ENCODE peak calls at places on chromosomes 16 and 17, in four cellular contexts. One of them, this sample, is unnamed.

GRCh38 chr17:81566461-81567126 is 14.4 kb upstream of the FAAP100 start:
- DNase-seq in body of pancreas: peak
- DNase-seq in IMR-90: peak
- DNase-seq in cardiac fibroblast: peak
- DNase-seq in this sample: peak

GRCh38 chr17:68290955-68291835 is at the start of the genes ARSG and SLC16A6:
- DNase-seq in body of pancreas: peak
- DNase-seq in IMR-90: peak
- DNase-seq in cardiac fibroblast: peak
- DNase-seq in this sample: no peak

GRCh38 chr16:15897834-15898254 is 9.4 kb upstream of the CEP20 start:
- DNase-seq in body of pancreas: no peak
- DNase-seq in IMR-90: peak
- DNase-seq in cardiac fibroblast: no peak
- DNase-seq in this sample: peak

GRCh38 chr17:49518346-49519078 is 23.4 kb downstream of the NGFR start:
- DNase-seq in body of pancreas: no peak
- DNase-seq in IMR-90: no peak
- DNase-seq in cardiac fibroblast: no peak
- DNase-seq in this sample: no peak

GRCh38 chr17:42596386-42596785 is 12.8 kb downstream of the RETREG3 start:
- DNase-seq in body of pancreas: no peak
- DNase-seq in IMR-90: no peak
- DNase-seq in cardiac fibroblast: no peak
- DNase-seq in this sample: no peak

GRCh38 chr17:74383140-74383539 is 15.8 kb downstream of the GPR142 start:
- DNase-seq in body of pancreas: no peak
- DNase-seq in IMR-90: no peak
- DNase-seq in cardiac fibroblast: no peak
- DNase-seq in this sample: no peak

GRCh38 chr17:60579090-60579489 is 20.9 kb upstream of the PPM1D start:
- DNase-seq in body of pancreas: no peak
- DNase-seq in IMR-90: peak
- DNase-seq in cardiac fibroblast: peak
- DNase-seq in this sample: peak

GRCh38 chr16:590165-590874 is 454 bp downstream of the RAB40C start:
- DNase-seq in body of pancreas: peak
- DNase-seq in IMR-90: peak
- DNase-seq in cardiac fibroblast: peak
- DNase-seq in this sample: no peak

GRCh38 chr17:59180626-59181025 is 25.1 kb downstream of the PRR11 start:
- DNase-seq in body of pancreas: no peak
- DNase-seq in IMR-90: no peak
- DNase-seq in cardiac fibroblast: no peak
- DNase-seq in this sample: no peak

GRCh38 chr17:57619061-57619937 is 125.8 kb downstream of the CCDC182 start:
- DNase-seq in body of pancreas: no peak
- DNase-seq in IMR-90: peak
- DNase-seq in cardiac fibroblast: peak
- DNase-seq in this sample: peak

GRCh38 chr17:60169921-60170817 is 20.4 kb downstream of the CA4 start:
- DNase-seq in body of pancreas: no peak
- DNase-seq in IMR-90: peak
- DNase-seq in cardiac fibroblast: peak
- DNase-seq in this sample: peak

GRCh38 chr17:14299261-14300093 is 1.4 kb upstream of the HS3ST3B1 start:
- DNase-seq in body of pancreas: peak
- DNase-seq in IMR-90: no peak
- DNase-seq in cardiac fibroblast: peak
- DNase-seq in this sample: no peak

GRCh38 chr17:62778990-62779681 is 29.0 kb downstream of the MARCHF10 start:
- DNase-seq in body of pancreas: peak
- DNase-seq in IMR-90: peak
- DNase-seq in cardiac fibroblast: peak
- DNase-seq in this sample: peak

GRCh38 chr17:55273579-55274370 is 9.0 kb downstream of the HLF start:
- DNase-seq in body of pancreas: peak
- DNase-seq in IMR-90: no peak
- DNase-seq in cardiac fibroblast: peak
- DNase-seq in this sample: peak

GRCh38 chr16:87463722-87464690 is 28.8 kb downstream of the ZCCHC14 start:
- DNase-seq in body of pancreas: peak
- DNase-seq in IMR-90: peak
- DNase-seq in cardiac fibroblast: peak
- DNase-seq in this sample: peak

GRCh38 chr17:45195424-45195823 is 26.3 kb upstream of the FMNL1 start:
- DNase-seq in body of pancreas: no peak
- DNase-seq in IMR-90: no peak
- DNase-seq in cardiac fibroblast: no peak
- DNase-seq in this sample: no peak

GRCh38 chr16:81237282-81237681 is 1.2 kb upstream of the BCO1 start:
- DNase-seq in body of pancreas: peak
- DNase-seq in IMR-90: no peak
- DNase-seq in cardiac fibroblast: no peak
- DNase-seq in this sample: no peak

GRCh38 chr17:8225813-8226535 is 15.6 kb upstream of the AURKB start:
- DNase-seq in body of pancreas: peak
- DNase-seq in IMR-90: peak
- DNase-seq in cardiac fibroblast: peak
- DNase-seq in this sample: peak

GRCh38 chr17:17151541-17151940 is 54.6 kb downstream of the PLD6 start:
- DNase-seq in body of pancreas: no peak
- DNase-seq in IMR-90: peak
- DNase-seq in cardiac fibroblast: peak
- DNase-seq in this sample: no peak

GRCh38 chr16:9176547-9177418 is 85.3 kb downstream of the HAPSTR1 start:
- DNase-seq in body of pancreas: no peak
- DNase-seq in IMR-90: no peak
- DNase-seq in cardiac fibroblast: no peak
- DNase-seq in this sample: no peak

GRCh38 chr17:9837551-9838471 is 12.1 kb downstream of the GLP2R start:
- DNase-seq in body of pancreas: peak
- DNase-seq in IMR-90: peak
- DNase-seq in cardiac fibroblast: peak
- DNase-seq in this sample: peak

GRCh38 chr17:43011728-43012472 is 5.3 kb downstream of the IFI35 start:
- DNase-seq in body of pancreas: no peak
- DNase-seq in IMR-90: no peak
- DNase-seq in cardiac fibroblast: no peak
- DNase-seq in this sample: no peak

GRCh38 chr16:79128706-79129105 is 471.8 kb downstream of the MAF start:
- DNase-seq in body of pancreas: no peak
- DNase-seq in IMR-90: no peak
- DNase-seq in cardiac fibroblast: no peak
- DNase-seq in this sample: no peak

GRCh38 chr17:38603786-38604478 is 1.8 kb downstream of the SRCIN1 start:
- DNase-seq in body of pancreas: no peak
- DNase-seq in IMR-90: no peak
- DNase-seq in cardiac fibroblast: no peak
- DNase-seq in this sample: no peak

GRCh38 chr17:979211-979538 is 401 bp downstream of the NXN start:
- DNase-seq in body of pancreas: no peak
- DNase-seq in IMR-90: no peak
- DNase-seq in cardiac fibroblast: no peak
- DNase-seq in this sample: no peak

GRCh38 chr16:56277040-56277439 is 85.8 kb downstream of the GNAO1 start:
- DNase-seq in body of pancreas: no peak
- DNase-seq in IMR-90: no peak
- DNase-seq in cardiac fibroblast: no peak
- DNase-seq in this sample: no peak

GRCh38 chr16:48462146-48462740 is 77.0 kb upstream of the SIAH1 start:
- DNase-seq in body of pancreas: no peak
- DNase-seq in IMR-90: no peak
- DNase-seq in cardiac fibroblast: peak
- DNase-seq in this sample: no peak

GRCh38 chr17:40932608-40933007 is 4.8 kb downstream of the KRT23 start:
- DNase-seq in body of pancreas: no peak
- DNase-seq in IMR-90: no peak
- DNase-seq in cardiac fibroblast: no peak
- DNase-seq in this sample: no peak

GRCh38 chr16:35574454-35575431 is 2115.3 kb downstream of the TP53TG3F start:
- DNase-seq in body of pancreas: no peak
- DNase-seq in IMR-90: no peak
- DNase-seq in cardiac fibroblast: no peak
- DNase-seq in this sample: no peak

GRCh38 chr17:78412403-78412802 is 34.0 kb downstream of the PGS1 start:
- DNase-seq in body of pancreas: no peak
- DNase-seq in IMR-90: peak
- DNase-seq in cardiac fibroblast: peak
- DNase-seq in this sample: no peak
- TF ChIP-seq CTCF in body of pancreas: peak
- TF ChIP-seq CTCF in IMR-90: peak
- TF ChIP-seq CTCF in cardiac fibroblast: peak
- TF ChIP-seq CTCF in this sample: peak

DNA sequence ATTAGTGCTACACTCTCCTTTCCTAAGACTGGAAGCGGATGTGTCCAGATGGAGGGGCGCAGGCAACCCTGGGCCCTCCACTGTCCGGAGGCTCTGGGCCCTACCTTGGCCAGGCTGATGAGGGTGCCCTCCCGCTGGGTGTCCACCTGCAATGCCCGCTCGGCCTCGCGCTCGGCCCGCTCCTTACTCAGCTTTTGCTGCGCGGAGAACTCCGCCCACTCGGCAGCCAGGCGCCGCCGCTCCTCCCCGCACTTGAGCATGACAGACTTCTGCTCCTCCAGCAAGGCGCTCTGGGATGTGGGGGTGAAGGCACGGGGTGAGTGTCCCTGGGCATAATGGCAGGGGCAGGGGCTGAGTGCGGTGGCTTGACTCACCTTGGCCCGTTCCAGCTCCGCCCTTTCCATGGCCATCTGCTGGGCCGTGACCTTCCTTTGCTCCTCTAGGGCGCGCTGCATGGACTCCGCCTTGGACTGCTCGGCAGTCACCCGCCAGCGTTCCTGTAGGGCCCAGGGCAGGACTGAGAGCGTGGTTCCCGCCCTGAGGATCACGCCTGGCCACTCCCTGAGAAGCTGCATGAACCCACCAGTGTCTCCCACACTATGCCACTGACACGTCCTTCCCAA is 10.1 kb upstream of the MRPL38 start:
- DNase-seq in body of pancreas: no peak
- DNase-seq in IMR-90: no peak
- DNase-seq in cardiac fibroblast: no peak
- DNase-seq in this sample: no peak
- TF ChIP-seq CTCF in body of pancreas: no peak
- TF ChIP-seq CTCF in IMR-90: no peak
- TF ChIP-seq CTCF in cardiac fibroblast: no peak
- TF ChIP-seq CTCF in this sample: no peak

DNA sequence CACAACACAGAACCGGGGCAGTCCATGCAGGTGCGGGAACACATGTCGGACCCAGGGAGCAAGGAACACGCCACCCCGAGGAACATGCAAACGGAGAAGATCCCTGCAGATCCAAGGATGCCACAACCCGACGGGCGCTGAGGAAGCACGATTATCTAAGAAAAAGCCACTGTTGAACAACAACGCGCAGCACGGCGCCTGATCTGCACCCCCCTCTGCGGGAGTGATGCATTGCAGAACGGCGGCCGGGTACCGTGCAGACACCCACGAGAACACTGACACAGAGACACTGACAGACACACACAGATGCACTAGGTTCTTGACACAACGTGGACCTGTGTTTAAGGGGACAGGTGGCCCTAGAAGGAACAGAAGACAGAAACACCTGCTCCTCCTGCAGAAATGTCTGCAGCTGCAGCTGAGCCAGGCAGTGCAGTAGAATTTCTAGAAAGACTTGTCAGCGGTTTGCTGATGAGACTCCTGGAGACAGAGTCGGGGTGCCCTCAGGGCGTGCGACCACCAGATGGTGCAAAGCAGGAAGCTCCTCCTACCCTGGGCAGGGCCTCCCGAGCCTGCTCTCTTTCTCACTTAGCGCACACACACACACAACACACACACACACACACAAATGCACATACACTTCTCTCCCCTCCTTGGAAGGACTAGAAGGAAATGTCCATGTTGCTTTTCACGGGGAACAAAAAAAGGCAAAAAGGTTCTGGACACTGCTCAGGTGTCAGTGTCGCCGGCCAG is 7.5 kb downstream of the NPTX1 start:
- DNase-seq in body of pancreas: no peak
- DNase-seq in IMR-90: no peak
- DNase-seq in cardiac fibroblast: no peak
- DNase-seq in this sample: no peak
- TF ChIP-seq CTCF in body of pancreas: no peak
- TF ChIP-seq CTCF in IMR-90: no peak
- TF ChIP-seq CTCF in cardiac fibroblast: no peak
- TF ChIP-seq CTCF in this sample: no peak

GRCh38 chr16:24124291-24124690 is 131.8 kb upstream of the CACNG3 start:
- DNase-seq in body of pancreas: no peak
- DNase-seq in IMR-90: no peak
- DNase-seq in cardiac fibroblast: no peak
- DNase-seq in this sample: no peak
- TF ChIP-seq CTCF in body of pancreas: no peak
- TF ChIP-seq CTCF in IMR-90: no peak
- TF ChIP-seq CTCF in cardiac fibroblast: no peak
- TF ChIP-seq CTCF in this sample: no peak

This sample was measured in HFFc6.